ENCODE peak calls at places on chromosome 2, in seven cellular contexts. Y is HTR-8/SVneo; C is stimulated activated CD4-positive, alpha-beta T cell treated with anti-CD3 and anti-CD28 coated beads, Interleukin-1b, Interleukin-23, amount 100 ng/mL, for 4 hours; K is CD8-positive, alpha-beta T cell; A is NCI-H2107; U is HEK293T; W is Karpas-422. S is an unnamed sample.

GRCh38 chr2:204669386-204669785 is 124.1 kb downstream of the PARD3B start:
- DNase-seq in Y (no peak), C (no peak), K (no peak), A (no peak), U (no peak), W (no peak), S (no peak)

GRCh38 chr2:205556841-205557539 is 125.3 kb upstream of the NRP2 start:
- DNase-seq in Y (no peak), C (no peak), K (no peak), A (no peak), U (peak; percentile 10), W (no peak), S (no peak)

GRCh38 chr2:86446060-86446459 is 4.9 kb downstream of the KDM3A start:
- DNase-seq in Y (no peak), C (no peak), K (no peak), A (no peak), U (no peak), W (no peak), S (no peak)

GRCh38 chr2:163248321-163249090 is 409.9 kb upstream of the KCNH7 start:
- DNase-seq in Y (no peak), C (no peak), K (no peak), A (no peak), U (no peak), W (no peak), S (no peak)

GRCh38 chr2:43838560-43839267 is at the start of the genes ABCG5 and ABCG8:
- DNase-seq in Y (no peak), C (no peak), K (no peak), A (no peak), U (peak; percentile 6), W (no peak), S (no peak)

GRCh38 chr2:27118525-27119329 is at the start of gene CGREF1:
- DNase-seq in Y (no peak), C (no peak), K (no peak), A (no peak), U (no peak), W (no peak), S (no peak)

GRCh38 chr2:3214827-3215404 is 162.7 kb downstream of the EIPR1 start:
- DNase-seq in Y (no peak), C (no peak), K (no peak), A (no peak), U (no peak), W (no peak), S (no peak)

GRCh38 chr2:158179660-158180059 is 78.0 kb downstream of the UPP2 start:
- DNase-seq in Y (peak; percentile 6), C (no peak), K (no peak), A (no peak), U (no peak), W (peak; percentile 52), S (no peak)

GRCh38 chr2:237475704-237476107 is 11.3 kb upstream of the MLPH start:
- DNase-seq in Y (no peak), C (peak; percentile 46), K (peak; percentile 42), A (no peak), U (no peak), W (no peak), S (no peak)

GRCh38 chr2:105113616-105114275 is 75.9 kb downstream of the MRPS9 start:
- DNase-seq in Y (no peak), C (no peak), K (no peak), A (no peak), U (no peak), W (no peak), S (no peak)

GRCh38 chr2:239947361-239948045 is 77.6 kb downstream of the NDUFA10 start:
- DNase-seq in Y (no peak), C (no peak), K (no peak), A (no peak), U (no peak), W (no peak), S (no peak)